ENCODE peak calls at places on chromosomes 16 and 17, in five cellular contexts. J is tibial artery, T is cardiac fibroblast, B is activated B cell treated with CpG ODN at 0.5 μM for 24 hours, M is OCI-LY7. A is an unnamed sample.

GRCh38 chr16:29641561-29641960 is 21.5 kb upstream of the SPN start:
- DNase-seq in J (no peak), T (no peak), B (no peak), M (peak), A (no peak)

GRCh38 chr17:61202564-61202963 is 197.1 kb upstream of the TBX2 start:
- DNase-seq in J (no peak), T (peak), B (no peak), M (no peak), A (no peak)

GRCh38 chr17:37742762-37743611 is 1.9 kb downstream of the HNF1B start:
- DNase-seq in J (no peak), T (no peak), B (peak), M (no peak), A (peak)

GRCh38 chr17:32558997-32559650 is 72.3 kb downstream of the CDK5R1 start:
- DNase-seq in J (no peak), T (no peak), B (no peak), M (peak), A (no peak)

GRCh38 chr17:77436058-77436442 is 295.3 kb downstream of the SEC14L1 start:
- DNase-seq in J (no peak), T (no peak), B (no peak), M (no peak), A (peak)

GRCh38 chr17:7351665-7352558 is at the start of gene KCTD11:
- DNase-seq in J (peak), T (peak), B (peak), M (peak), A (peak)

GRCh38 chr17:61396586-61397085 is 3.0 kb upstream of the TBX2 start:
- DNase-seq in J (no peak), T (peak), B (no peak), M (no peak), A (no peak)

GRCh38 chr16:20683812-20684211 is 13.7 kb downstream of the ACSM1 start:
- DNase-seq in J (no peak), T (no peak), B (no peak), M (no peak), A (no peak)

GRCh38 chr17:78872486-78872885 is 30.5 kb downstream of the CEP295NL start:
- DNase-seq in J (no peak), T (no peak), B (no peak), M (no peak), A (no peak)

GRCh38 chr17:39167492-39167891 is 1.5 kb upstream of the ARL5C start:
- DNase-seq in J (no peak), T (no peak), B (no peak), M (peak), A (no peak)

GRCh38 chr17:2755941-2756724 is 6.7 kb upstream of the CCDC92B start:
- DNase-seq in J (no peak), T (no peak), B (no peak), M (no peak), A (peak)

GRCh38 chr16:55912022-55912421 is 36.8 kb upstream of the CES5A start:
- DNase-seq in J (no peak), T (no peak), B (no peak), M (no peak), A (no peak)

GRCh38 chr16:69910964-69911363 is 40.2 kb upstream of the CLEC18A start:
- DNase-seq in J (no peak), T (peak), B (no peak), M (no peak), A (no peak)

GRCh38 chr16:4795181-4795827 is at the start of gene SMIM22:
- DNase-seq in J (no peak), T (no peak), B (no peak), M (no peak), A (no peak)

GRCh38 chr16:58051821-58052603 is 26.5 kb downstream of the MMP15 start:
- DNase-seq in J (no peak), T (no peak), B (no peak), M (no peak), A (no peak)

GRCh38 chr17:75313941-75314550 is 24.8 kb upstream of the SLC25A19 start:
- DNase-seq in J (no peak), T (peak), B (no peak), M (no peak), A (no peak)

GRCh38 chr16:11087691-11088431 is 143.5 kb downstream of the CLEC16A start:
- DNase-seq in J (no peak), T (no peak), B (no peak), M (peak), A (no peak)

GRCh38 chr16:87314990-87315420 is 2.2 kb downstream of the C16orf95 start:
- DNase-seq in J (no peak), T (no peak), B (no peak), M (no peak), A (no peak)

GRCh38 chr17:73379814-73380213 is 68.0 kb upstream of the CDC42EP4 start:
- DNase-seq in J (no peak), T (no peak), B (no peak), M (no peak), A (no peak)

GRCh38 chr17:39351508-39351907 is 49.9 kb downstream of the FBXL20 start:
- DNase-seq in J (no peak), T (no peak), B (no peak), M (no peak), A (no peak)

GRCh38 chr17:16491703-16492612 is at the start of gene LRRC75A:
- DNase-seq in J (no peak), T (no peak), B (peak), M (no peak), A (peak)

GRCh38 chr16:381788-382717 is at the start of gene PGAP6:
- DNase-seq in J (peak), T (peak), B (peak), M (peak), A (peak)

GRCh38 chr16:88977028-88977844 is at the start of gene CBFA2T3:
- DNase-seq in J (peak), T (no peak), B (no peak), M (peak), A (peak)

GRCh38 chr16:85238233-85238647 is 126.0 kb upstream of the CIBAR2 start:
- DNase-seq in J (peak), T (peak), B (no peak), M (no peak), A (peak)

GRCh38 chr16:87507351-87508069 is 14.7 kb upstream of the ZCCHC14 start:
- DNase-seq in J (no peak), T (no peak), B (no peak), M (no peak), A (no peak)

GRCh38 chr17:47275245-47275984 is 21.8 kb downstream of the ITGB3 start:
- DNase-seq in J (peak), T (peak), B (no peak), M (no peak), A (peak)

GRCh38 chr17:50817838-50818237 is 17.5 kb upstream of the WFIKKN2 start:
- DNase-seq in J (no peak), T (peak), B (no peak), M (no peak), A (no peak)

GRCh38 chr16:89565256-89565505 is 4.7 kb downstream of the RPL13 start:
- DNase-seq in J (no peak), T (no peak), B (no peak), M (no peak), A (no peak)

GRCh38 chr16:89289428-89290395 is 72.2 kb downstream of the ZNF778 start:
- DNase-seq in J (peak), T (peak), B (peak), M (peak), A (peak)

GRCh38 chr16:3468501-3468900 is 25.0 kb downstream of the NAA60 start:
- DNase-seq in J (no peak), T (no peak), B (no peak), M (no peak), A (no peak)

GRCh38 chr16:8108991-8109509 is 481.3 kb downstream of the TMEM114 start:
- DNase-seq in J (no peak), T (no peak), B (no peak), M (no peak), A (no peak)

GRCh38 chr17:82418001-82418986 is at the start of the genes HEXD and OGFOD3:
- DNase-seq in J (peak), T (peak), B (peak), M (peak), A (peak)

GRCh38 chr17:73480740-73481139 is 163.5 kb downstream of the SDK2 start:
- DNase-seq in J (no peak), T (no peak), B (no peak), M (no peak), A (no peak)

GRCh38 chr16:1613728-1614225 is 1.6 kb downstream of the CRAMP1 start:
- DNase-seq in J (no peak), T (peak), B (no peak), M (peak), A (peak)

GRCh38 chr17:45345554-45346254 is 28.9 kb upstream of the MAP3K14 start:
- DNase-seq in J (peak), T (peak), B (no peak), M (no peak), A (no peak)

GRCh38 chr16:70496513-70496912 is 26.8 kb downstream of the COG4 start:
- DNase-seq in J (no peak), T (no peak), B (no peak), M (no peak), A (no peak)

GRCh38 chr17:6815775-6816174 is 15.8 kb downstream of the TEKT1 start:
- DNase-seq in J (no peak), T (no peak), B (no peak), M (no peak), A (no peak)

DNA sequence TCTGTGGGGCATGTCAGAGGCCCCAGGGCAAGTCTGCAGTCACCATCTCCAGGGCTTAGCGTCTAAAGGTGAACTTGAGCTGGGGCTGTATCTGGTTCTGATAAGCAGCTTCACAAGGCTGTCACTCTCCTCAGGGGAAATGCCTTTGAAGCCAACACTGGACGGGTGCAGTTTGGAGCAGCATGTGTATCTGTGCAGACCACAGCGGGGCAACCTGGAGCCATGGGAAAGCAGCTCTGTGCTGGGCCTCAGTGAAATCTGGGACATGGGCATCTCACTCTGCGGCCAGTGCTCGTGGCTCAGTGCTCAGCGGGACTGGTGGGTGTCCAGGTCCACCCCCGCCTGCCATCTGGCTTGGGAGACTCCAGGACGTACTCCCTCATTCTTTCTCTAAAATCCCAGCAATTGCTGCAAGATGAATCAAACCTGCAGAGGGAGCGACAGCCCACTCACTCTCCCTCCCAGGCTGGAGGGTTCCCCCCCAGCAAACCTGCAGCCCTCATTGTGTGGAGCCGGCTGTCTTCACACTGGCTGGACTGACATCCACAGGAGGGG is 63.5 kb downstream of the PRMT7 start:
- DNase-seq in J (no peak), T (no peak), B (no peak), M (no peak), A (no peak)
- TF ChIP-seq CTCF in J (no peak), T (no peak), B (no peak), M (no peak), A (no peak)

DNA sequence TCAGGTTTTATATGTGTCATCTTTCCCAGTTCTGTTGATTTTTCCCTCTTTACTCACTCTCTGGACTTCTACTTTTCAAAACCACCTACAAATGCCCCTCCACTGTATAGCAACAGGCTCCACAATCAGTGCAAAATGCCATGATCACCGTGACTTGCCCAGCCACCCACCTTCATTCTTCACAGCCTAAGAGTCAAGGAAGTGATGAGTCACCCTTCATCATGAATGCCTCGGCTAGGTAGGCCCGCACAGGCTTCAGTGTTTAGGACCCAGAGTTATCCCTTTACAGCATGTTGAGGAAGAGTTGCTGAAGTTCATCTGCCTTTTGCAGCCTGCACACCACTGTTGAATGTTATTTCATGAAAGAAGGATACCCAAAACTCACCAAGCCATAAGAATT is 158.6 kb downstream of the PMP22 start:
- DNase-seq in J (no peak), T (no peak), B (no peak), M (no peak), A (no peak)
- TF ChIP-seq CTCF in J (no peak), T (no peak), B (no peak), M (no peak), A (no peak)

GRCh38 chr17:56978441-56979090 is 635 bp downstream of the SCPEP1 start:
- DNase-seq in J (no peak), T (peak), B (no peak), M (peak), A (no peak)
- TF ChIP-seq CTCF in J (no peak), T (no peak), B (no peak), M (no peak), A (no peak)

DNA sequence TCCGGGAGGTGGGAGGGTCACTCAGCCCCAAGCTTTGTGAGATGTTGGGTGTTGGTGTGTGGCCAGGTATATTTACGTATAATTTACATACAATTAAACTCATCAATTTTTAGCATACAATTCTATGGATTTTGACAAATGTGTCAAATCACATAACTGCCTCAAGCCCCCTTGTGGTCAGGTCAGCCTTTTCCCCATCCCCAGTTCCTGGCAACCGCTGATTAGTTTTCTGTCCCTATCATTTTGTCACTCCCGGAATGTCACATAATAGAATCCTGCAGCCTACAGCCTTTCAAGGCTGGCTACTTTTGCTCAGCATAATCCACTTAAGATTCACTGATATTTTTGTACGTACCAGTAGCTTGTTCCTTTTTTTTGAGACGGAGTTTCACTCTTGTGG is 19.4 kb upstream of the RAI1 start:
- DNase-seq in J (no peak), T (no peak), B (no peak), M (no peak), A (no peak)
- TF ChIP-seq CTCF in J (no peak), T (no peak), B (no peak), M (peak), A (peak)

DNA sequence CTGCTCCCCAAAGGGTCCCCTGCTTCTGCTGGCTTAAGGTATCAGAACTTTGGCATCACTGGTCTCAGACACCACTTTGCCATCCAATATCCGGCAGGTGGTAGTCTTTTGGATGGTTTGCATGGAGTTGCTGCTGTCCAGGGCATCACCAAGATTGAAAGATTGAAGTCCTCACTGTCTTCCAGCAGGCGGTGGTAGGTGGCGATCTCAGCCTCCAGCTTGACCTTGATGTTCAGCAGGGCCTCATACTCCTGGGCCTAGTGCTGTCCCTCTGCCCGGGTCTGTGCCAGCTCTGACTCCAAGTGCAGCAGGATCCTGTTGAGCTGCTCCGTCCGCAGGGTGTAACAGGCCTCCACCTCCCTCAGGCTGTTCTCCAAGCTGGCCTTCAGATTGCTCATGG is 43.0 kb upstream of the TMEM97 start:
- DNase-seq in J (no peak), T (no peak), B (no peak), M (no peak), A (no peak)
- TF ChIP-seq CTCF in J (no peak), T (no peak), B (no peak), M (no peak), A (no peak)

DNA sequence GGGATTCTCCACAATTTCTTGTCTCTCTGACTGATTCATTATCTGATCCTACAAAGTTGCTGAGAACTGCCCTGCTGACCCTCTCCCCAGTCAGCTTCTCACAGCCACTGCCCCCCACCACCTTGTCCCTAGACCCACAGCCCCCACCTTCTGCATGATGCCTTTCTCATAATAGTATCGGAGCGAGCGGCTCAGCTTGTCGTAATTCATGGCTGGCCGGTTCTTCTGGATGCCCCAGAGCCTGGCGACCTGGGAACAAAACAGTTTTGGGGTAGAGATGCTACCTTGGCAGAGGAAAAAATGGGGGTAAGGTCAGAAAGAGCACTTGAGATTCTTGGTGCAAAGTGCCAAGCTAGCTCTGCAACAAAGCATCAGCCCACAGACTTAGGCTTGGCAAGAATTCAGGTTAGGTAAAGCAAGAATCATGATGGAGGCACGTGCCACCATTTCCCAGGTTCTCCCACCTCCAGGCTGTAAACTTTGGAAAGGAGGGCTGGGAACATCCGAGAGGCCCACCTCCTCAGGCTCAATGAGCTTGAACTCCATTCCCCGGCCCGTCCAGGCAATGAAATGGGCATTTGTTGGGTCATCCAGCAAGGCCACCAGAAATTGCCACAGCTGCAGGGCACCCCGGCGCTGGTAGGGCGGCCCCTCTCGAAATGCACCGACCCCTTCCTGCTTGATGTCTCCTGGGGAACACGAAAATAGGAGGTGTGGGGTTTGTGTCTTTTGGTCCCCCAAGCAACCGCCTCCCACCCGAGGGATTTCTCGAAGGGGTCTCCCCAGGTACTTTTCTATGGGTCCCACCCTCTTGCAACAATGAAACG is 16.9 kb downstream of the ETV4 start:
- DNase-seq in J (no peak), T (no peak), B (no peak), M (no peak), A (no peak)
- TF ChIP-seq CTCF in J (no peak), T (no peak), B (no peak), M (no peak), A (no peak)

GRCh38 chr17:44220211-44221071 is 966 bp upstream of the UBTF start:
- DNase-seq in J (peak), T (peak), B (peak), M (peak), A (peak)

GRCh38 chr17:44219636-44220210 is at the start of gene UBTF:
- DNase-seq in J (peak), T (no peak), B (peak), M (peak), A (peak)

GRCh38 chr17:44217738-44218343 is 1.6 kb downstream of the UBTF start:
- DNase-seq in J (no peak), T (no peak), B (no peak), M (no peak), A (no peak)

GRCh38 chr17:44218344-44219125 is 940 bp downstream of the UBTF start:
- DNase-seq in J (peak), T (peak), B (peak), M (peak), A (peak)

GRCh38 chr17:44219126-44219635 is 294 bp downstream of the UBTF start:
- DNase-seq in J (peak), T (peak), B (no peak), M (peak), A (peak)
- TF ChIP-seq CTCF in J (peak), T (peak), B (no peak), M (no peak), A (no peak)

A was measured in nephron progenitor cell.